ENCODE peak calls at places on chromosomes 11 and 22, in seven cellular contexts. E is pancreas, I is ovary, W is AG04450, D is cardiac muscle cell, G is psoas muscle, Q is hepatocyte. M is an unnamed sample. For H3K27me3, the result is how much of the 10 kb centered on the place peaks cover.

GRCh38 chr11:13260963-13261599 is 16.5 kb upstream of the BMAL1 start:
- DNase-seq in G (peak), D (peak), Q (no peak), E (no peak), I (peak), W (no peak), M (peak)

GRCh38 chr11:43736502-43737193 is 56.1 kb downstream of the HSD17B12 start:
- DNase-seq in G (no peak), Q (no peak), I (no peak), D (peak), W (peak), E (no peak), M (peak)

GRCh38 chr11:68978626-68978930 is 2.2 kb downstream of the MRGPRD start:
- DNase-seq in G (no peak), W (no peak), E (no peak), I (no peak), Q (peak), D (no peak), M (no peak)

GRCh38 chr11:133907841-133908241 is 48.9 kb downstream of the IGSF9B start:
- DNase-seq in I (no peak), Q (no peak), E (no peak), G (no peak), D (no peak), W (no peak), M (no peak)

GRCh38 chr22:26756675-26757293 is 99.4 kb downstream of the MIAT start:
- DNase-seq in E (peak), W (no peak), G (peak), D (peak), I (peak), Q (peak), M (peak)

GRCh38 chr11:35964846-35965245 is 21.0 kb downstream of the LDLRAD3 start:
- DNase-seq in E (no peak), I (no peak), D (peak), G (no peak), Q (no peak), W (no peak), M (no peak)

GRCh38 chr11:12390687-12391110 is 13.3 kb downstream of the PARVA start:
- DNase-seq in D (no peak), I (no peak), E (peak), Q (no peak), W (no peak), G (no peak), M (no peak)

GRCh38 chr22:29343313-29343805 is 27.9 kb upstream of the RASL10A start:
- DNase-seq in Q (no peak), I (no peak), G (peak), D (peak), E (peak), W (no peak), M (peak)

GRCh38 chr11:83046626-83047172 is 25.0 kb downstream of the RAB30 start:
- DNase-seq in Q (no peak), W (no peak), G (no peak), E (no peak), I (no peak), D (peak), M (no peak)

GRCh38 chr11:58958500-58958899 is 19.2 kb downstream of the GLYATL1 start:
- DNase-seq in E (peak), W (no peak), G (no peak), D (peak), I (peak), Q (peak), M (peak)

GRCh38 chr11:7890417-7891179 is 40.5 kb downstream of the OR10A6 start:
- DNase-seq in G (no peak), I (no peak), Q (no peak), W (no peak), D (no peak), E (no peak), M (no peak)

GRCh38 chr11:134383576-134384221 is 28.3 kb downstream of the B3GAT1 start:
- DNase-seq in I (no peak), W (no peak), G (no peak), D (no peak), E (no peak), Q (no peak), M (no peak)

GRCh38 chr11:123308077-123308476 is 113.0 kb upstream of the CLMP start:
- DNase-seq in D (peak), W (no peak), Q (no peak), I (no peak), E (no peak), G (no peak), M (no peak)

GRCh38 chr22:21683401-21683811 is 17.6 kb downstream of the PPIL2 start:
- DNase-seq in D (no peak), W (no peak), Q (peak), I (no peak), G (no peak), E (peak), M (no peak)

GRCh38 chr11:130858215-130858614 is 58.1 kb downstream of the SNX19 start:
- DNase-seq in I (no peak), G (no peak), W (no peak), E (peak), D (no peak), Q (no peak), M (peak)

GRCh38 chr11:1532606-1533341 is 39.3 kb downstream of the DUSP8 start:
- DNase-seq in E (no peak), I (no peak), Q (no peak), D (no peak), W (no peak), G (no peak), M (peak)

GRCh38 chr11:18315893-18316292 is 6.0 kb downstream of the HPS5 start:
- DNase-seq in W (no peak), D (no peak), E (no peak), Q (no peak), I (no peak), G (no peak), M (no peak)

GRCh38 chr11:62449451-62449851 is 30.6 kb downstream of the SCGB1A1 start:
- DNase-seq in Q (no peak), W (no peak), G (no peak), I (no peak), D (no peak), E (no peak), M (peak)

GRCh38 chr11:18012314-18012905 is 437 bp downstream of the SERGEF start:
- DNase-seq in G (peak), Q (peak), I (peak), D (peak), W (no peak), E (peak), M (peak)

GRCh38 chr22:33853200-33854097 is 66.8 kb downstream of the LARGE1 start:
- DNase-seq in E (peak), I (peak), D (peak), W (no peak), G (peak), Q (peak), M (peak)

GRCh38 chr22:41048791-41049717 is 43.3 kb upstream of the EP300 start:
- DNase-seq in I (peak), Q (peak), G (peak), D (peak), E (peak), W (peak), M (no peak)

DNA sequence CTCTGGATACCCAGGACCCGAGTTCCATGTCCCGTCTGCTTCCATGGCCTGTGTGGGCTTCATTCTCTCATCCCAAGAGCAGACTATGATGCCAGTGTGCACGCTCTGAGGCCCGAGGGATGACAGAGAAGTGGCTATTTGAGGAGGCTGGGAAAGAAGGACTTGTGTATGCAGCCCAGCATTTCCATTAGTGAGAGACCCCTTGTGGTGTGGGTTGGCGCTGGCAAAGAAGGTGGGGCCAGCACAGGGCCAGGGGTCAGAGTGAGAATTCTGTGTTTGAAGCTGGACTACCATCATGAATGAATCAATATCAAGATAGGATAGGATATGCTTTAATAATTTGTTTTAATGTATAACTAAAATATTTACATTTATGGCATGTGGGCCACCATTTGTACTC is 200.8 kb downstream of the HIPK3 start:
- DNase-seq in G (no peak), E (no peak), Q (no peak), I (no peak), W (no peak), D (no peak), M (no peak)
- TF ChIP-seq CTCF in G (no peak), E (no peak), Q (no peak), I (no peak), W (no peak), D (no peak), M (no peak)

GRCh38 chr11:17012179-17012578 is 2.0 kb downstream of the PLEKHA7 start:
- DNase-seq in D (no peak), W (no peak), Q (no peak), E (no peak), I (no peak), G (no peak), M (no peak)
- H3K27me3 ChIP-seq in D (under half), W (half or more), Q (under half), E (under half), I (under half), G (under half), M (under half)

GRCh38 chr11:118917488-118918127 is 8.1 kb downstream of the BCL9L start:
- DNase-seq in Q (peak), W (no peak), E (no peak), G (peak), D (peak), I (peak), M (peak)
- H3K4me3 ChIP-seq in Q (no peak), W (peak), E (no peak), G (peak), D (no peak), I (peak), M (no peak)

DNA sequence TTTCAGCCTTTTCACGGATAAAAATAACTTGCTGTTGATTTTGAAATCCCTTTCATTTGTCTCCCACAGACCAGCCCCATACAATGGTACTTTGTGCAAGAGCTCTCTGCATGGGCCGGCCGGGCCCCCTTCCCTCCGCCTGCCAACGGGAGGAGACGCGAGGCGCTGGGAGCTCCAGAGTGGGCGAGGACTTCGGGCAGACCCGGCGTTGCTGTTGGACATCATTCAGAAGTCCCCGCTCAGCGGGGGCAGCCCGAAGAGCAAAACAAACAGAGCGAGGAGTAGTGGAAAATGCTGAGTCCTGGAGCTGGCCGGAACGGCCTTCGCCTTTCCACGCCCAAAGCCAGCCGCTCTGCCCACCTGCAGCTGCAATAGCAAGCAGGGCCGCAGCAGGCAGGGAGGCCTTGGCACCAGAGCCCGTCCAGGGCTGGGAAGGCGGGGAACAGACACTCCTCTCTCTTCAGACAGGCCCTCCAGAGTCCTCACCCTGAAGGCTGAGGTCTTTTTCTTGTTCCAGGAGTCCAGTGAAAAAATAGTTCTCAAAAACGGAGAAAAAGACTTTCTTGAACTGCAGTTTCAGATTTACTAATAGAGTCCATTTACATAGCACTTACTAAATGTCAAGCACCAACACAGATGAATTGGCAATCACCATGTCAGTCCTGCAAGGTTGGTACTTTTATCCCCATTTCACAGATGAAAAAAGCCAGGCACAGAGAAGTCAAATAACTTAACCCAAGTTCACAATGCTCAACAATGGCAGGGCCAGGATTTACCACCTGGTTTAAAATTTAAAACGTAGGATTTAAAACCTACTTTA is 135.5 kb downstream of the ETS1 start:
- DNase-seq in I (peak), Q (no peak), W (no peak), E (peak), G (peak), D (peak), M (no peak)
- TF ChIP-seq CTCF in I (no peak), Q (no peak), W (no peak), E (no peak), G (no peak), D (no peak), M (no peak)

GRCh38 chr11:127103586-127104388 is 103.2 kb upstream of the KIRREL3 start:
- DNase-seq in Q (no peak), G (no peak), E (no peak), W (no peak), I (no peak), D (no peak), M (no peak)
- H3K27me3 ChIP-seq in Q (under half), G (under half), E (under half), W (under half), I (under half), D (under half), M (under half)